ENCODE peak calls at places on chromosome 2, in seven cellular contexts. One of them, this sample, is unnamed.

GRCh38 chr2:208274748-208275147 is 8.7 kb downstream of the PIKFYVE start:
- DNase-seq in fibroblast of lung: no peak
- DNase-seq in CD4-positive, alpha-beta T cell: no peak
- DNase-seq in psoas muscle: no peak
- DNase-seq in naive thymus-derived CD4-positive, alpha-beta T cell: no peak
- DNase-seq in left ventricle myocardium inferior: no peak
- DNase-seq in pancreas: no peak
- DNase-seq in this sample: no peak

GRCh38 chr2:137357641-137358040 is 592.3 kb downstream of the THSD7B start:
- DNase-seq in fibroblast of lung: no peak
- DNase-seq in CD4-positive, alpha-beta T cell: no peak
- DNase-seq in psoas muscle: no peak
- DNase-seq in naive thymus-derived CD4-positive, alpha-beta T cell: no peak
- DNase-seq in left ventricle myocardium inferior: no peak
- DNase-seq in pancreas: no peak
- DNase-seq in this sample: no peak

GRCh38 chr2:62270728-62271127 is 74.8 kb downstream of the B3GNT2 start:
- DNase-seq in fibroblast of lung: peak
- DNase-seq in CD4-positive, alpha-beta T cell: no peak
- DNase-seq in psoas muscle: peak
- DNase-seq in naive thymus-derived CD4-positive, alpha-beta T cell: no peak
- DNase-seq in left ventricle myocardium inferior: peak
- DNase-seq in pancreas: peak
- DNase-seq in this sample: no peak

GRCh38 chr2:169815849-169816248 is 8.9 kb downstream of the METTL5 start:
- DNase-seq in fibroblast of lung: peak
- DNase-seq in CD4-positive, alpha-beta T cell: no peak
- DNase-seq in psoas muscle: no peak
- DNase-seq in naive thymus-derived CD4-positive, alpha-beta T cell: no peak
- DNase-seq in left ventricle myocardium inferior: no peak
- DNase-seq in pancreas: no peak
- DNase-seq in this sample: no peak

GRCh38 chr2:33209976-33210375 is 263.2 kb downstream of the LTBP1 start:
- DNase-seq in fibroblast of lung: peak
- DNase-seq in CD4-positive, alpha-beta T cell: no peak
- DNase-seq in psoas muscle: no peak
- DNase-seq in naive thymus-derived CD4-positive, alpha-beta T cell: no peak
- DNase-seq in left ventricle myocardium inferior: no peak
- DNase-seq in pancreas: no peak
- DNase-seq in this sample: no peak

GRCh38 chr2:104854507-104855173 is 725 bp downstream of the POU3F3 start:
- DNase-seq in fibroblast of lung: peak
- DNase-seq in CD4-positive, alpha-beta T cell: no peak
- DNase-seq in psoas muscle: no peak
- DNase-seq in naive thymus-derived CD4-positive, alpha-beta T cell: no peak
- DNase-seq in left ventricle myocardium inferior: no peak
- DNase-seq in pancreas: peak
- DNase-seq in this sample: no peak

GRCh38 chr2:8579686-8580085 is 102.2 kb upstream of the ID2 start:
- DNase-seq in fibroblast of lung: no peak
- DNase-seq in CD4-positive, alpha-beta T cell: no peak
- DNase-seq in psoas muscle: no peak
- DNase-seq in naive thymus-derived CD4-positive, alpha-beta T cell: no peak
- DNase-seq in left ventricle myocardium inferior: no peak
- DNase-seq in pancreas: no peak
- DNase-seq in this sample: no peak

GRCh38 chr2:177169810-177170514 is 42.6 kb upstream of the HNRNPA3 start:
- DNase-seq in fibroblast of lung: no peak
- DNase-seq in CD4-positive, alpha-beta T cell: no peak
- DNase-seq in psoas muscle: no peak
- DNase-seq in naive thymus-derived CD4-positive, alpha-beta T cell: no peak
- DNase-seq in left ventricle myocardium inferior: no peak
- DNase-seq in pancreas: no peak
- DNase-seq in this sample: no peak

GRCh38 chr2:239870276-239870675 is 154.9 kb downstream of the NDUFA10 start:
- DNase-seq in fibroblast of lung: no peak
- DNase-seq in CD4-positive, alpha-beta T cell: no peak
- DNase-seq in psoas muscle: no peak
- DNase-seq in naive thymus-derived CD4-positive, alpha-beta T cell: no peak
- DNase-seq in left ventricle myocardium inferior: no peak
- DNase-seq in pancreas: no peak
- DNase-seq in this sample: no peak

GRCh38 chr2:138531913-138532312 is 30.3 kb downstream of the SPOPL start:
- DNase-seq in fibroblast of lung: no peak
- DNase-seq in CD4-positive, alpha-beta T cell: no peak
- DNase-seq in psoas muscle: no peak
- DNase-seq in naive thymus-derived CD4-positive, alpha-beta T cell: no peak
- DNase-seq in left ventricle myocardium inferior: no peak
- DNase-seq in pancreas: no peak
- DNase-seq in this sample: no peak

GRCh38 chr2:223644116-223644515 is 42.0 kb upstream of the SCG2 start:
- DNase-seq in fibroblast of lung: no peak
- DNase-seq in CD4-positive, alpha-beta T cell: no peak
- DNase-seq in psoas muscle: no peak
- DNase-seq in naive thymus-derived CD4-positive, alpha-beta T cell: no peak
- DNase-seq in left ventricle myocardium inferior: no peak
- DNase-seq in pancreas: no peak
- DNase-seq in this sample: no peak

GRCh38 chr2:56803596-56803995 is 619.8 kb downstream of the CCDC85A start:
- DNase-seq in fibroblast of lung: no peak
- DNase-seq in CD4-positive, alpha-beta T cell: no peak
- DNase-seq in psoas muscle: no peak
- DNase-seq in naive thymus-derived CD4-positive, alpha-beta T cell: no peak
- DNase-seq in left ventricle myocardium inferior: no peak
- DNase-seq in pancreas: no peak
- DNase-seq in this sample: no peak

GRCh38 chr2:42795871-42796301 is 3.5 kb upstream of the HAAO start:
- DNase-seq in fibroblast of lung: peak
- DNase-seq in CD4-positive, alpha-beta T cell: no peak
- DNase-seq in psoas muscle: no peak
- DNase-seq in naive thymus-derived CD4-positive, alpha-beta T cell: no peak
- DNase-seq in left ventricle myocardium inferior: peak
- DNase-seq in pancreas: no peak
- DNase-seq in this sample: no peak

GRCh38 chr2:235534608-235535422 is 41.0 kb downstream of the AGAP1 start:
- DNase-seq in fibroblast of lung: no peak
- DNase-seq in CD4-positive, alpha-beta T cell: no peak
- DNase-seq in psoas muscle: no peak
- DNase-seq in naive thymus-derived CD4-positive, alpha-beta T cell: no peak
- DNase-seq in left ventricle myocardium inferior: no peak
- DNase-seq in pancreas: peak
- DNase-seq in this sample: no peak

GRCh38 chr2:7523557-7524210 is 606.5 kb downstream of the RNF144A start:
- DNase-seq in fibroblast of lung: no peak
- DNase-seq in CD4-positive, alpha-beta T cell: no peak
- DNase-seq in psoas muscle: no peak
- DNase-seq in naive thymus-derived CD4-positive, alpha-beta T cell: no peak
- DNase-seq in left ventricle myocardium inferior: no peak
- DNase-seq in pancreas: no peak
- DNase-seq in this sample: no peak

GRCh38 chr2:85446296-85447221 is 28.0 kb downstream of the SH2D6 start:
- DNase-seq in fibroblast of lung: no peak
- DNase-seq in CD4-positive, alpha-beta T cell: no peak
- DNase-seq in psoas muscle: no peak
- DNase-seq in naive thymus-derived CD4-positive, alpha-beta T cell: no peak
- DNase-seq in left ventricle myocardium inferior: no peak
- DNase-seq in pancreas: no peak
- DNase-seq in this sample: no peak

GRCh38 chr2:235149736-235150135 is 197.9 kb downstream of the SH3BP4 start:
- DNase-seq in fibroblast of lung: no peak
- DNase-seq in CD4-positive, alpha-beta T cell: no peak
- DNase-seq in psoas muscle: no peak
- DNase-seq in naive thymus-derived CD4-positive, alpha-beta T cell: no peak
- DNase-seq in left ventricle myocardium inferior: no peak
- DNase-seq in pancreas: no peak
- DNase-seq in this sample: no peak

GRCh38 chr2:30716117-30716900 is 90.9 kb downstream of the CAPN13 start:
- DNase-seq in fibroblast of lung: no peak
- DNase-seq in CD4-positive, alpha-beta T cell: no peak
- DNase-seq in psoas muscle: no peak
- DNase-seq in naive thymus-derived CD4-positive, alpha-beta T cell: no peak
- DNase-seq in left ventricle myocardium inferior: no peak
- DNase-seq in pancreas: no peak
- DNase-seq in this sample: no peak

GRCh38 chr2:62824378-62824777 is 118.9 kb downstream of the EHBP1 start:
- DNase-seq in fibroblast of lung: no peak
- DNase-seq in CD4-positive, alpha-beta T cell: no peak
- DNase-seq in psoas muscle: no peak
- DNase-seq in naive thymus-derived CD4-positive, alpha-beta T cell: no peak
- DNase-seq in left ventricle myocardium inferior: no peak
- DNase-seq in pancreas: no peak
- DNase-seq in this sample: no peak

GRCh38 chr2:196592912-196593881 is 46.3 kb upstream of the CCDC150 start:
- DNase-seq in fibroblast of lung: peak
- DNase-seq in CD4-positive, alpha-beta T cell: no peak
- DNase-seq in psoas muscle: peak
- DNase-seq in naive thymus-derived CD4-positive, alpha-beta T cell: peak
- DNase-seq in left ventricle myocardium inferior: peak
- DNase-seq in pancreas: peak
- DNase-seq in this sample: peak

GRCh38 chr2:43057026-43057741 is 169.2 kb downstream of the ZFP36L2 start:
- DNase-seq in fibroblast of lung: no peak
- DNase-seq in CD4-positive, alpha-beta T cell: no peak
- DNase-seq in psoas muscle: no peak
- DNase-seq in naive thymus-derived CD4-positive, alpha-beta T cell: no peak
- DNase-seq in left ventricle myocardium inferior: peak
- DNase-seq in pancreas: peak
- DNase-seq in this sample: peak

GRCh38 chr2:128513416-128514283 is 195.0 kb upstream of the HS6ST1 start:
- DNase-seq in fibroblast of lung: no peak
- DNase-seq in CD4-positive, alpha-beta T cell: no peak
- DNase-seq in psoas muscle: no peak
- DNase-seq in naive thymus-derived CD4-positive, alpha-beta T cell: no peak
- DNase-seq in left ventricle myocardium inferior: peak
- DNase-seq in pancreas: no peak
- DNase-seq in this sample: no peak
- H3K27ac ChIP-seq in fibroblast of lung: no peak
- H3K27ac ChIP-seq in CD4-positive, alpha-beta T cell: no peak
- H3K27ac ChIP-seq in psoas muscle: no peak
- H3K27ac ChIP-seq in naive thymus-derived CD4-positive, alpha-beta T cell: no peak
- H3K27ac ChIP-seq in left ventricle myocardium inferior: no peak
- H3K27ac ChIP-seq in pancreas: no peak
- H3K27ac ChIP-seq in this sample: no peak

DNA sequence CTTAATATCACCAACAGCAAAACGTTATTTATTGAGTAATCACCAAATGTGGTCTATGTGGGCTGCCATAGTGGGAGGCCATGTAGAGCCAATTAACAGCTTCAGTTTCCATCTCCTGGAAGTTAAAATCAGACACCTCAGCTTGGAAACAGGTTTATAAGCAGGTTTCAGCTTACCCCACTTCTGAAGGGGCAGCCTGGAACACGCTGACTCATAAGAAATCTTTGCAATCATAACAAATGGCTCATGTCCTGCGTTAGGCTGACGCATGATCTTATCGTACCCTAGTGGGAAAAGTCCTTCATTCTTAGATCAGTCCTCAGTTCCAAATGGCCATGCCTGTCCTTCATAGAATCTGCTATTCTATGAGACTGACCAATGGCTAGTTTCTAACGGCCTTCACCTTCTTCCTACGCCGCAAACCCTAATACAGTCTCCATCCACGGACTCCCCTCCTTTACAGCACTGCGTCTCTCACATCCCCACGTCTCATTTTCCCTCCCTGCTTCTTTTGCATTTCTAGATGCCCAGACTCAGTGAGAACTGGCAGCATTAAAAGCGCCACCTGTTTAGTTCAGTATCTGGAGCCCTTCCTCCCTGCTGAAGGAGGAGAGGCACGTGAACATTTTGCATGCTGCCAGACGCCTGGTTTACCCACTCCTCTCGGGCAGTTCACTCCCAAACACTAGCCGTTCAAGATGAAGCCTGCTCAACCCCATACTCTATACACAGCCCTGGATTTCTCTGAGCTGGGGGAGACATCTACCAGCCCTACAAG is 24.2 kb upstream of the BZW1 start:
- DNase-seq in fibroblast of lung: peak
- DNase-seq in CD4-positive, alpha-beta T cell: no peak
- DNase-seq in psoas muscle: no peak
- DNase-seq in naive thymus-derived CD4-positive, alpha-beta T cell: no peak
- DNase-seq in left ventricle myocardium inferior: no peak
- DNase-seq in pancreas: no peak
- DNase-seq in this sample: no peak
- H3K27ac ChIP-seq in fibroblast of lung: peak
- H3K27ac ChIP-seq in CD4-positive, alpha-beta T cell: no peak
- H3K27ac ChIP-seq in psoas muscle: peak
- H3K27ac ChIP-seq in naive thymus-derived CD4-positive, alpha-beta T cell: no peak
- H3K27ac ChIP-seq in left ventricle myocardium inferior: peak
- H3K27ac ChIP-seq in pancreas: no peak
- H3K27ac ChIP-seq in this sample: no peak

DNA sequence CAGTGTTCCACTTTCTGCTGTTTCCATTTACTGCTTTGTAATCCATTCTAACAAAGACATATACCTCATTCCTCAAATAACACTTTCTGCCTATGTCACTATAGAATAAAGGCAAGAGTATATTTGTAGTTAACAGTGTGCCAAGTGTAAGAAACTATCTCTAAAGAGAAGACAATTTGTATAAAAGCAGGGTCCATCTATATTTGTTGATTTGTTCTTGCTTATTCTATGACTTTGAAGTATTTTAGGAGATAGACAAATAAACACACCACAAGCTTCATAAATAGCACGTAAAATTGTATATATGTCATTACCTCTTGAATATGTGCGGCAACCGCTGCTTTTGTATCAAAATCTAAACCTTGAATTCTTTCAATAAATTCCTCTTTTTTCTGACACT is 56.0 kb downstream of the CCDC88A start:
- DNase-seq in fibroblast of lung: no peak
- DNase-seq in CD4-positive, alpha-beta T cell: no peak
- DNase-seq in psoas muscle: no peak
- DNase-seq in naive thymus-derived CD4-positive, alpha-beta T cell: no peak
- DNase-seq in left ventricle myocardium inferior: no peak
- DNase-seq in pancreas: no peak
- DNase-seq in this sample: no peak
- H3K27ac ChIP-seq in fibroblast of lung: no peak
- H3K27ac ChIP-seq in CD4-positive, alpha-beta T cell: no peak
- H3K27ac ChIP-seq in psoas muscle: no peak
- H3K27ac ChIP-seq in naive thymus-derived CD4-positive, alpha-beta T cell: no peak
- H3K27ac ChIP-seq in left ventricle myocardium inferior: no peak
- H3K27ac ChIP-seq in pancreas: peak
- H3K27ac ChIP-seq in this sample: peak

GRCh38 chr2:48430528-48430927 is 99.4 kb upstream of the STON1 start:
- DNase-seq in fibroblast of lung: no peak
- DNase-seq in CD4-positive, alpha-beta T cell: no peak
- DNase-seq in psoas muscle: no peak
- DNase-seq in naive thymus-derived CD4-positive, alpha-beta T cell: no peak
- DNase-seq in left ventricle myocardium inferior: no peak
- DNase-seq in pancreas: no peak
- DNase-seq in this sample: no peak

GRCh38 chr2:48435909-48436308 is 94.0 kb upstream of the STON1 start:
- DNase-seq in fibroblast of lung: peak
- DNase-seq in CD4-positive, alpha-beta T cell: no peak
- DNase-seq in psoas muscle: no peak
- DNase-seq in naive thymus-derived CD4-positive, alpha-beta T cell: no peak
- DNase-seq in left ventricle myocardium inferior: no peak
- DNase-seq in pancreas: no peak
- DNase-seq in this sample: no peak

GRCh38 chr2:48434101-48434500 is 95.9 kb upstream of the STON1 start:
- DNase-seq in fibroblast of lung: no peak
- DNase-seq in CD4-positive, alpha-beta T cell: no peak
- DNase-seq in psoas muscle: no peak
- DNase-seq in naive thymus-derived CD4-positive, alpha-beta T cell: no peak
- DNase-seq in left ventricle myocardium inferior: no peak
- DNase-seq in pancreas: no peak
- DNase-seq in this sample: no peak

GRCh38 chr2:48438266-48438665 is 91.7 kb upstream of the STON1 start:
- DNase-seq in fibroblast of lung: no peak
- DNase-seq in CD4-positive, alpha-beta T cell: no peak
- DNase-seq in psoas muscle: no peak
- DNase-seq in naive thymus-derived CD4-positive, alpha-beta T cell: no peak
- DNase-seq in left ventricle myocardium inferior: no peak
- DNase-seq in pancreas: no peak
- DNase-seq in this sample: no peak

GRCh38 chr2:48433682-48434081 is 96.3 kb upstream of the STON1 start:
- DNase-seq in fibroblast of lung: no peak
- DNase-seq in CD4-positive, alpha-beta T cell: no peak
- DNase-seq in psoas muscle: no peak
- DNase-seq in naive thymus-derived CD4-positive, alpha-beta T cell: no peak
- DNase-seq in left ventricle myocardium inferior: no peak
- DNase-seq in pancreas: no peak
- DNase-seq in this sample: no peak
- H3K27ac ChIP-seq in fibroblast of lung: no peak
- H3K27ac ChIP-seq in CD4-positive, alpha-beta T cell: no peak
- H3K27ac ChIP-seq in psoas muscle: no peak
- H3K27ac ChIP-seq in naive thymus-derived CD4-positive, alpha-beta T cell: no peak
- H3K27ac ChIP-seq in left ventricle myocardium inferior: peak
- H3K27ac ChIP-seq in pancreas: no peak
- H3K27ac ChIP-seq in this sample: peak